ENCODE peak calls at places on chromosomes 3 and 15, in four cellular contexts. G, O, Q and F are unnamed samples.

GRCh38 chr3:144055604-144056003 is 84.0 kb downstream of the DIPK2A start:
- DNase-seq in G (no peak), O (no peak), Q (no peak), F (no peak)

GRCh38 chr3:197471221-197472010 is 84.4 kb downstream of the BDH1 start:
- DNase-seq in G (no peak), O (no peak), Q (no peak), F (no peak)

GRCh38 chr15:29825205-29825604 is 2.9 kb upstream of the TJP1 start:
- DNase-seq in G (no peak), O (no peak), Q (no peak), F (no peak)

GRCh38 chr3:76482510-76482909 is 557.4 kb upstream of the ROBO2 start:
- DNase-seq in G (no peak), O (no peak), Q (no peak), F (no peak)

GRCh38 chr3:48467110-48467454 is 20.5 kb downstream of the ATRIP start:
- DNase-seq in G (no peak), O (no peak), Q (no peak), F (peak; percentile 42)

GRCh38 chr3:65575376-65575840 is 463.3 kb downstream of the MAGI1 start:
- DNase-seq in G (peak; percentile 28), O (no peak), Q (peak; percentile 40), F (no peak)

GRCh38 chr3:4322635-4323034 is 19.5 kb downstream of the SETMAR start:
- DNase-seq in G (peak; percentile 75), O (no peak), Q (peak; percentile 27), F (no peak)

GRCh38 chr15:65388306-65389080 is 10.7 kb upstream of the IGDCC3 start:
- DNase-seq in G (no peak), O (no peak), Q (no peak), F (no peak)

GRCh38 chr3:146640955-146641867 is 36.1 kb upstream of the PLSCR5 start:
- DNase-seq in G (peak; percentile 7), O (no peak), Q (peak; percentile 8), F (peak; percentile 21)

GRCh38 chr3:53773330-53773583 is 73.0 kb downstream of the CHDH start:
- DNase-seq in G (no peak), O (no peak), Q (no peak), F (no peak)

GRCh38 chr15:47374222-47374621 is 343.1 kb upstream of the SEMA6D start:
- DNase-seq in G (no peak), O (no peak), Q (no peak), F (no peak)

GRCh38 chr3:58434990-58435389 is 1.4 kb upstream of the PDHB start:
- DNase-seq in G (peak; percentile 57), O (no peak), Q (peak; percentile 57), F (no peak)

GRCh38 chr3:70281663-70282062 is 30.8 kb downstream of the MDFIC2 start:
- DNase-seq in G (no peak), O (no peak), Q (no peak), F (no peak)

GRCh38 chr15:35481992-35482391 is 64.0 kb downstream of the DPH6 start:
- DNase-seq in G (peak; percentile 35), O (no peak), Q (peak; percentile 25), F (no peak)

GRCh38 chr15:23855260-23855659 is 168.2 kb upstream of the NDN start:
- DNase-seq in G (no peak), O (no peak), Q (no peak), F (no peak)

GRCh38 chr3:57815034-57815433 is 58.9 kb downstream of the SLMAP start:
- DNase-seq in G (no peak), O (no peak), Q (no peak), F (no peak)

GRCh38 chr3:150828261-150828660 is 65.3 kb upstream of the SIAH2 start:
- DNase-seq in G (no peak), O (no peak), Q (no peak), F (no peak)

GRCh38 chr3:113222412-113223086 is 11.2 kb downstream of the BOC start:
- DNase-seq in G (no peak), O (no peak), Q (no peak), F (no peak)

GRCh38 chr15:47705601-47706000 is 11.7 kb upstream of the SEMA6D start:
- DNase-seq in G (no peak), O (no peak), Q (no peak), F (no peak)

GRCh38 chr15:85579011-85579701 is 198.8 kb downstream of the AKAP13 start:
- DNase-seq in G (no peak), O (no peak), Q (no peak), F (no peak)

GRCh38 chr3:137766069-137766960 is 2.2 kb downstream of the SOX14 start:
- DNase-seq in G (no peak), O (no peak), Q (no peak), F (peak; percentile 14)

GRCh38 chr3:173395073-173395411 is 2.5 kb upstream of the NLGN1 start:
- DNase-seq in G (no peak), O (no peak), Q (no peak), F (no peak)

GRCh38 chr3:132783152-132783551 is 60.9 kb upstream of the NPHP3 start:
- DNase-seq in G (no peak), O (no peak), Q (no peak), F (no peak)

GRCh38 chr3:179933872-179934271 is 102.9 kb downstream of the PEX5L start:
- DNase-seq in G (no peak), O (no peak), Q (no peak), F (no peak)

GRCh38 chr3:35680866-35681650 is 41.7 kb downstream of the ARPP21 start:
- DNase-seq in G (no peak), O (no peak), Q (no peak), F (no peak)

GRCh38 chr3:35678552-35679220 is 39.4 kb downstream of the ARPP21 start:
- DNase-seq in G (no peak), O (no peak), Q (no peak), F (no peak)

GRCh38 chr3:35675621-35676020 is 36.3 kb downstream of the ARPP21 start:
- DNase-seq in G (no peak), O (no peak), Q (no peak), F (no peak)

GRCh38 chr3:35677797-35678196 is 38.5 kb downstream of the ARPP21 start:
- DNase-seq in G (no peak), O (no peak), Q (no peak), F (no peak)

DNA sequence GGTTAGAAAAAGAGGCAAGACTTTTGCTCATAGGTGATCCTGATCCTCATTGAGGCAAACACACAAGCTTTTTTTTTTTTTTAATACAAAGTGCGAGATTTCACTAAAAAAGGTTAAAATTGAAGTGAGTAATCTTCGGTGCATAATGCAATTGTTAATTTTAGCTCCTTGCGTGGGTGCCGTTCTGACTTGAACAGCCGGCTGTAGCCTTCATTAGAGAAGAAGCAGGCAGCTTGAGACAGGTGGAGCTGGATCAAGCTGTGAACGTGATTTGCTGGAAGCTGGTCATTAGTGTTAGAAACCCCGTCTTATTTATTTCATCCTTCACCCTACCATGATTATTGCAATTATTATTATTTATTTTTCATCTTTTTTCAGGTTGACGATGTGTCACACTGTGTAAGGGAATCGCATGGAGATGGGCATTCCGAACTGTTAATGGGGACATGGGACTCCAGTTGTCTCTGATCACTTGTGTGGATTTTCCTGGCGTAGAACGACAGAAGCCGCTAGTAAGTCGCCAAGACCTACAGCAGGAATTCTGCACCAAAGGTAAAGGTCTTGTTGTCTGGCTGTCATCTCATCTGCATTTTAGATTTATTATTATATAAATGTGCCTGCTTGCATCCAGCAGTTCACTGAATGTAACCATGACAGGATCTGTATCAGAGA is 40.2 kb downstream of the ARPP21 start:
- DNase-seq in G (no peak), O (no peak), Q (no peak), F (no peak)
- TF ChIP-seq CTCF in G (no peak), O (no peak), Q (no peak), F (no peak)

GRCh38 chr15:39312984-39313383 is 267.9 kb upstream of the THBS1 start:
- DNase-seq in G (no peak), O (peak; percentile 34), Q (no peak), F (no peak)
- TF ChIP-seq CTCF in G (peak; percentile 19), O (peak; percentile 48), Q (peak; percentile 8), F (peak; percentile 7)

DNA sequence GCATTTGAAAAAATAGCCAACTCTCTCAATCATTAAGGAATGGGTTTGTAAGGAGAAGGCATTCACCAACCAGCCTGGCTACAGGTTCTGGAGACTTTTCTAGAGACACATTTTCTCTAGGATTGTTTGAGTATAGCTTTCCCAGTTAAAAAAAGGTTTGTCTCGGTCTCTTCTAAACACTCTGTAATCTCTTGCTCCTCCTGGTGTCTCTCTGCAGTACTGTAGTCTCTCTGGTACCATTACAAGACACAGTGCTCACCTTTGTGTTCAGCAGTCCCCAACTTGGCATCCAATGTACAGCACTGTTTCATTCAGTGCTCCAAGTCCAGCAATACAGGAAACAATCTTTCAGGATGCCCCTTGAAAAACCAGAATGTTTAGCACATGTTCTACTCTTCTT is 534.4 kb downstream of the ZNF385D start:
- DNase-seq in G (no peak), O (no peak), Q (no peak), F (no peak)
- TF ChIP-seq CTCF in G (peak; percentile 34), O (no peak), Q (peak; percentile 46), F (no peak)

GRCh38 chr3:63228677-63229076 is 49.4 kb upstream of the SYNPR start:
- DNase-seq in G (peak; percentile 16), O (peak; percentile 10), Q (no peak), F (no peak)

GRCh38 chr3:63231556-63231955 is 46.6 kb upstream of the SYNPR start:
- DNase-seq in G (no peak), O (no peak), Q (no peak), F (no peak)

GRCh38 chr3:63230146-63230545 is 48.0 kb upstream of the SYNPR start:
- DNase-seq in G (no peak), O (no peak), Q (no peak), F (no peak)

GRCh38 chr3:63228087-63228486 is 50.0 kb upstream of the SYNPR start:
- DNase-seq in G (no peak), O (no peak), Q (no peak), F (no peak)

DNA sequence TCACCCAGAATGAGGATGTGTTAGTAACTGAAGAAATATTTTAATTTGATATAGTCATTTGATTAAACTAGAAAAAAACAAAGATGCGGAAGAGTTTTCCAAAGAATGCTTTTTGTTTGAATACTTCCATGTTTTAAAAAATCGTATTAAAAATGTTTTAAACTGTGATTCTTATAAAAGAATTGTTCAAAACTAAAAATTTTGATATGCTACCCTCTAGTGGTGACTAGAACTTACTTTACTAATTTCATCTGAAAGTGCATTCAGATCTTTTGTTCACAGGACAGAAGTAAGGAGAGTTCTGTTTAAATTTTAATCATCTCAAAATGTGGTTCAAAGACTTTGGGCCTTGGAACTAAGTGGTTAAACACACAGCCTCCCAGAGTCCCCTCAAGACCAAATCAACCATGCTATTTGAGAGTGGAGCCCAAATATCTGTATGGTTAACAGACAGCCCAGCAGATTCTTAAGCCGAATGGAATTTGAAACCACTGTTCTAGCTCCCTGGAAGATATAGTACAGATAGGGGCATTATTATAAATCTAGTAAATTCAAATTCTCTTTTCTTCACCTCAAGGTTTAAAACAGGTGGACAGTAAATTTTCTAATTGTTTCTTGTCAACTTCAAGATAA is 45.2 kb upstream of the SYNPR start:
- DNase-seq in G (no peak), O (no peak), Q (no peak), F (no peak)
- TF ChIP-seq CTCF in G (peak; percentile 21), O (no peak), Q (peak; percentile 26), F (no peak)

GRCh38 chr15:55518009-55518408 is 10.0 kb upstream of the DNAAF4 start:
- DNase-seq in G (no peak), O (no peak), Q (no peak), F (no peak)

GRCh38 chr15:55522741-55523450 is 14.9 kb upstream of the DNAAF4 start:
- DNase-seq in G (no peak), O (no peak), Q (no peak), F (no peak)

GRCh38 chr15:55515991-55516776 is 8.2 kb upstream of the DNAAF4 start:
- DNase-seq in G (no peak), O (no peak), Q (no peak), F (no peak)

GRCh38 chr15:55514414-55514850 is 6.4 kb upstream of the DNAAF4 start:
- DNase-seq in G (no peak), O (no peak), Q (no peak), F (no peak)

GRCh38 chr15:55518641-55519040 is 10.6 kb upstream of the DNAAF4 start:
- DNase-seq in G (no peak), O (no peak), Q (no peak), F (no peak)
- TF ChIP-seq CTCF in G (peak; percentile 31), O (no peak), Q (no peak), F (no peak)